ENCODE peak calls at places on chromosome 14, in nine cellular contexts. E is mucosa of gallbladder; W is NCI-H510A; Y is kidney tubule cell; T is memory B cell; P is activated gamma-delta T cell treated with anti-CD3 and anti-CD28 coated beads, Interleukin-2, amount 50 U/mL, for 16 hours; I is tibial artery; S is adipocyte; H is NAMALWA. B is an unnamed sample.

GRCh38 chr14:59811850-59812249 is 58.7 kb downstream of the RTN1 start:
- DNase-seq in E (no peak), W (no peak), Y (no peak), T (no peak), P (no peak), I (no peak), S (no peak), H (no peak), B (no peak)

GRCh38 chr14:105145381-105146180 is 23.0 kb downstream of the JAG2 start:
- DNase-seq in E (no peak), W (no peak), Y (no peak), T (no peak), P (no peak), I (peak), S (no peak), H (no peak), B (no peak)

GRCh38 chr14:100192250-100192671 is 32.8 kb upstream of the DEGS2 start:
- DNase-seq in E (no peak), W (no peak), Y (no peak), T (no peak), P (no peak), I (peak), S (no peak), H (no peak), B (peak)

GRCh38 chr14:57302883-57303282 is 34.1 kb downstream of the AP5M1 start:
- DNase-seq in E (no peak), W (no peak), Y (peak), T (no peak), P (no peak), I (no peak), S (no peak), H (no peak), B (no peak)

GRCh38 chr14:72651081-72651480 is 242.8 kb downstream of the DPF3 start:
- DNase-seq in E (no peak), W (no peak), Y (no peak), T (no peak), P (no peak), I (no peak), S (no peak), H (no peak), B (no peak)

GRCh38 chr14:24888532-24888931 is 161.4 kb downstream of the STXBP6 start:
- DNase-seq in E (no peak), W (no peak), Y (no peak), T (no peak), P (no peak), I (no peak), S (no peak), H (no peak), B (no peak)

GRCh38 chr14:103385994-103386491 is 828 bp downstream of the MARK3 start:
- DNase-seq in E (no peak), W (no peak), Y (peak), T (peak), P (peak), I (peak), S (peak), H (peak), B (peak)

GRCh38 chr14:94050231-94050880 is 24.2 kb downstream of the OTUB2 start:
- DNase-seq in E (no peak), W (no peak), Y (peak), T (no peak), P (no peak), I (peak), S (no peak), H (no peak), B (no peak)

GRCh38 chr14:91098591-91098990 is 15.3 kb upstream of the DGLUCY start:
- DNase-seq in E (no peak), W (no peak), Y (peak), T (no peak), P (no peak), I (no peak), S (no peak), H (no peak), B (no peak)

GRCh38 chr14:30180219-30180618 is 252.6 kb upstream of the PRKD1 start:
- DNase-seq in E (no peak), W (no peak), Y (no peak), T (no peak), P (no peak), I (no peak), S (peak), H (no peak), B (no peak)

GRCh38 chr14:38278035-38278434 is 22.1 kb upstream of the CLEC14A start:
- DNase-seq in E (no peak), W (no peak), Y (no peak), T (no peak), P (no peak), I (no peak), S (no peak), H (no peak), B (no peak)

B was measured in transverse colon.